ENCODE peak calls at places on chromosomes 7 and 10, in six cellular contexts. K is mesenchymal stem cell, F is H9, C is H1, B is mesendoderm, Z is neuronal stem cell. A is an unnamed sample.

GRCh38 chr7:1663243-1663642 is 6.8 kb upstream of the ELFN1 start:
- DNase-seq in K (no peak), F (peak), C (no peak), B (no peak), Z (no peak), A (no peak)

GRCh38 chr7:102425639-102426267 is 7.6 kb upstream of the ORAI2 start:
- DNase-seq in K (no peak), F (peak), C (no peak), B (no peak), Z (no peak), A (no peak)

GRCh38 chr7:30276203-30276900 is 8.0 kb upstream of the ZNRF2 start:
- DNase-seq in K (peak), F (peak), C (peak), B (peak), Z (peak), A (peak)

GRCh38 chr7:145082366-145083240 is 246.8 kb upstream of the TPK1 start:
- DNase-seq in K (no peak), F (peak), C (no peak), B (peak), Z (no peak), A (no peak)

GRCh38 chr7:39595102-39595620 is 28.2 kb upstream of the RALA start:
- DNase-seq in K (peak), F (no peak), C (no peak), B (no peak), Z (no peak), A (peak)

GRCh38 chr7:117413160-117413559 is 14.1 kb downstream of the ASZ1 start:
- DNase-seq in K (no peak), F (no peak), C (no peak), B (no peak), Z (no peak), A (no peak)

GRCh38 chr10:101388671-101389276 is 34.8 kb downstream of the BTRC start:
- DNase-seq in K (peak), F (no peak), C (no peak), B (no peak), Z (no peak), A (no peak)

GRCh38 chr10:64036996-64037666 is 515.9 kb downstream of the REEP3 start:
- DNase-seq in K (no peak), F (no peak), C (no peak), B (no peak), Z (no peak), A (no peak)

GRCh38 chr7:23468721-23469149 is 1.6 kb downstream of the IGF2BP3 start:
- DNase-seq in K (no peak), F (no peak), C (no peak), B (peak), Z (no peak), A (no peak)

GRCh38 chr10:22978918-22979317 is 51.1 kb downstream of the ARMC3 start:
- DNase-seq in K (no peak), F (no peak), C (no peak), B (no peak), Z (no peak), A (no peak)

GRCh38 chr7:63117-63480 is 129.3 kb upstream of the FAM20C start:
- DNase-seq in K (no peak), F (no peak), C (no peak), B (no peak), Z (no peak), A (no peak)

GRCh38 chr10:18437486-18437885 is 213.9 kb downstream of the NSUN6 start:
- DNase-seq in K (no peak), F (no peak), C (no peak), B (no peak), Z (no peak), A (peak)

GRCh38 chr7:79452032-79452494 is 1.4 kb downstream of the MAGI2 start:
- DNase-seq in K (peak), F (peak), C (peak), B (peak), Z (peak), A (peak)

GRCh38 chr10:91054325-91054724 is 133.4 kb upstream of the ANKRD1 start:
- DNase-seq in K (peak), F (no peak), C (no peak), B (peak), Z (peak), A (no peak)

GRCh38 chr7:56115852-56116538 is at the start of gene NUPR2:
- DNase-seq in K (no peak), F (no peak), C (no peak), B (no peak), Z (no peak), A (no peak)

GRCh38 chr7:37448637-37449331 is at the start of gene ELMO1:
- DNase-seq in K (peak), F (peak), C (peak), B (peak), Z (peak), A (peak)

GRCh38 chr10:83585686-83586085 is 553.6 kb upstream of the GHITM start:
- DNase-seq in K (peak), F (no peak), C (no peak), B (no peak), Z (no peak), A (no peak)

GRCh38 chr7:142671506-142671905 is 77.8 kb upstream of the PRSS1 start:
- DNase-seq in K (no peak), F (no peak), C (no peak), B (no peak), Z (no peak), A (no peak)

GRCh38 chr7:90766814-90767564 is 170.9 kb downstream of the CDK14 start:
- DNase-seq in K (peak), F (no peak), C (no peak), B (no peak), Z (peak), A (peak)

GRCh38 chr7:50865450-50865849 is 82.8 kb upstream of the GRB10 start:
- DNase-seq in K (no peak), F (no peak), C (no peak), B (no peak), Z (no peak), A (no peak)

GRCh38 chr7:92534572-92534971 is 6.0 kb downstream of the RBM48 start:
- DNase-seq in K (no peak), F (no peak), C (no peak), B (no peak), Z (no peak), A (no peak)

GRCh38 chr7:79909124-79909641 is 225.4 kb upstream of the GNAI1 start:
- DNase-seq in K (no peak), F (no peak), C (no peak), B (no peak), Z (no peak), A (no peak)

GRCh38 chr10:62816179-62817119 is at the start of gene EGR2:
- DNase-seq in K (peak), F (peak), C (peak), B (peak), Z (peak), A (peak)
- H3K4ac ChIP-seq in K (peak), F (no peak), C (no peak), B (no peak), Z (no peak), A (no peak)

GRCh38 chr7:99551329-99551728 is 585 bp downstream of the FAM200A start:
- DNase-seq in K (peak), F (no peak), C (no peak), B (no peak), Z (no peak), A (peak)
- H3K4ac ChIP-seq in K (no peak), F (no peak), C (no peak), B (peak), Z (no peak), A (peak)

GRCh38 chr7:150368098-150368883 is at the start of gene REPIN1:
- DNase-seq in K (peak), F (peak), C (peak), B (peak), Z (peak), A (peak)
- H3K4ac ChIP-seq in K (peak), F (peak), C (peak), B (peak), Z (peak), A (peak)

GRCh38 chr7:100867040-100867795 is at the start of gene TRIP6:
- DNase-seq in K (peak), F (peak), C (peak), B (peak), Z (peak), A (peak)
- H3K4ac ChIP-seq in K (peak), F (no peak), C (peak), B (peak), Z (peak), A (peak)

DNA sequence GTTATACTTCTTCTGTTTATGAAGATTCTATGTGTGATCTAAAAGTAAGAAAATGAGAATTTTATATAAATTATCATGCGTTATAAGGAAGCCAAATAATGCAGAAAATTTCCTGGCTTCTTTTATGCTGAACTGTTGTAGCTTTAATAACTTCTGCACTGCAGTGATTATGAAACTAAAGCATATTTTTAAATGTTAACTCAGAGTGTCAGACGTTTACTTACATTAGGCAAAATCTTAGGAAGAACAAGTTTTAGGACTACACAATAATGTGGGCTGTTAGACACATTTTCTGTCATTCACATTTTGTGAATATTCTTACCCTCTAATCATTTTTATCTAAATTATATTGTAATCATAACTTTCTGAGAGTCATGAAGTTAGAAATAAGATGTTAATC is 22.0 kb downstream of the GRM3 start:
- DNase-seq in K (no peak), F (no peak), C (no peak), B (no peak), Z (no peak), A (no peak)
- H3K4ac ChIP-seq in K (no peak), F (no peak), C (no peak), B (no peak), Z (no peak), A (no peak)

GRCh38 chr7:94394058-94394398 is 667 bp upstream of the COL1A2 start:
- DNase-seq in K (no peak), F (no peak), C (peak), B (no peak), Z (no peak), A (peak)
- H3K4ac ChIP-seq in K (no peak), F (no peak), C (no peak), B (peak), Z (no peak), A (peak)

GRCh38 chr7:121026159-121026558 is 37.6 kb downstream of the CPED1 start:
- DNase-seq in K (no peak), F (no peak), C (no peak), B (no peak), Z (no peak), A (no peak)
- H3K4ac ChIP-seq in K (no peak), F (no peak), C (no peak), B (no peak), Z (no peak), A (peak)

DNA sequence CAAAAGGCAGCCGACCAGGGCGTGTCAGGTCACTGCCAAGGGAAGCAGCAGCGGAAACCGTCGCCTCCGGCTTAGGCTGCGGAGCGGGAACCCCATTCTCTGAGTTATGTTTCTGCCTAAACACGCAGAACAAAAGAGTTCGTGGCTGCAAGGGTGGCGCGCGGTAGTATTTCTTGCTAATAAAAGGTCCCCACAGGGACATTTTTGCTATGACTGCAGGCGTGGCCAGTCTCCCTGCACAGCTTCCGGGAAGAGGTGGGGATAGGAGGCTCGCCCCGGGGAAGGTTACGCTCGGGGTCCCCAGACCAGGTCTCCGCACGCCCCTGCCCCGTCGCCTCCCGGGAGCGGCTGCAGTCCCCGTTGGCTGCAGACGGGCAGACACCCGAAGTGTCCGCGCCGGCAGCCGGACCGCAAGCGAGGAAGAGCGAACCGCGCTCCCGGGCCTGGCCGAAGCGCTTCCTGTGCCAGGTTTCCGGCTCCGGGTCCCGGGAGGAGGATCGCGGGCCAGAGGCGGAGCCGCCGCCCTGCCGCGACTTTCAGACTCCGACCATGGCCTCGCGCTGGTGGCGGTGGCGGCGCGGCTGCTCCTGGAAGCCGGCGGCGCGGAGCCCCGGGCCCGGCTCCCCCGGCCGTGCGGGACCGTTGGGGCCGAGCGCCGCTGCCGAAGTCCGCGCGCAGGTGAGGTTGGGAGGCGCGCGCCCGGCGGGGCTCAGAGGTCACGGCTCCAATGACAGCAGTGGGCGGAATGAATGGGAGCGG is at the start of gene PDSS1:
- DNase-seq in K (peak), F (peak), C (peak), B (peak), Z (peak), A (peak)
- H3K4ac ChIP-seq in K (peak), F (no peak), C (peak), B (peak), Z (no peak), A (peak)

A was measured in IMR-90.